ENCODE peak calls at places on chromosomes 5 and 9, in six cellular contexts. One of them, this sample, is unnamed.

GRCh38 chr5:130871346-130872086 is 293.5 kb downstream of the HINT1 start:
- DNase-seq in A549: peak
- DNase-seq in endothelial cell of umbilical vein: peak
- DNase-seq in HepG2: peak
- DNase-seq in K562: peak
- DNase-seq in GM12878: no peak
- DNase-seq in this sample: peak

GRCh38 chr9:108047264-108047663 is 557.7 kb upstream of the KLF4 start:
- DNase-seq in HepG2: no peak
- DNase-seq in A549: no peak
- DNase-seq in endothelial cell of umbilical vein: no peak
- DNase-seq in K562: no peak
- DNase-seq in GM12878: no peak
- DNase-seq in this sample: no peak

GRCh38 chr5:81134066-81134465 is 99.1 kb upstream of the CKMT2 start:
- DNase-seq in GM12878: no peak
- DNase-seq in A549: no peak
- DNase-seq in HepG2: no peak
- DNase-seq in endothelial cell of umbilical vein: no peak
- DNase-seq in K562: no peak
- DNase-seq in this sample: no peak

GRCh38 chr5:71924325-71924724 is 182.9 kb upstream of the MAP1B start:
- DNase-seq in HepG2: no peak
- DNase-seq in A549: no peak
- DNase-seq in GM12878: no peak
- DNase-seq in endothelial cell of umbilical vein: no peak
- DNase-seq in K562: no peak
- DNase-seq in this sample: no peak

GRCh38 chr9:76297721-76298239 is 96.4 kb downstream of the RFK start:
- DNase-seq in K562: no peak
- DNase-seq in GM12878: no peak
- DNase-seq in A549: no peak
- DNase-seq in endothelial cell of umbilical vein: no peak
- DNase-seq in HepG2: no peak
- DNase-seq in this sample: peak

GRCh38 chr5:41009228-41009627 is 61.9 kb downstream of the MROH2B start:
- DNase-seq in A549: peak
- DNase-seq in HepG2: peak
- DNase-seq in K562: no peak
- DNase-seq in endothelial cell of umbilical vein: peak
- DNase-seq in GM12878: no peak
- DNase-seq in this sample: no peak

GRCh38 chr5:44388504-44389409 is 463 bp downstream of the FGF10 start:
- DNase-seq in A549: no peak
- DNase-seq in endothelial cell of umbilical vein: peak
- DNase-seq in GM12878: no peak
- DNase-seq in HepG2: no peak
- DNase-seq in K562: no peak
- DNase-seq in this sample: no peak

GRCh38 chr9:6782378-6782777 is 24.6 kb downstream of the KDM4C start:
- DNase-seq in endothelial cell of umbilical vein: no peak
- DNase-seq in GM12878: no peak
- DNase-seq in A549: no peak
- DNase-seq in K562: no peak
- DNase-seq in HepG2: no peak
- DNase-seq in this sample: no peak

GRCh38 chr9:87498046-87498815 is 564 bp downstream of the DAPK1 start:
- DNase-seq in A549: peak
- DNase-seq in GM12878: no peak
- DNase-seq in K562: peak
- DNase-seq in HepG2: peak
- DNase-seq in endothelial cell of umbilical vein: peak
- DNase-seq in this sample: no peak

GRCh38 chr5:128903550-128903949 is 61.7 kb upstream of the SLC27A6 start:
- DNase-seq in HepG2: no peak
- DNase-seq in K562: no peak
- DNase-seq in GM12878: no peak
- DNase-seq in endothelial cell of umbilical vein: no peak
- DNase-seq in A549: no peak
- DNase-seq in this sample: no peak

GRCh38 chr9:94156549-94157407 is 72.5 kb downstream of the PTPDC1 start:
- DNase-seq in HepG2: peak
- DNase-seq in A549: peak
- DNase-seq in K562: peak
- DNase-seq in endothelial cell of umbilical vein: peak
- DNase-seq in GM12878: no peak
- DNase-seq in this sample: peak

GRCh38 chr9:123834218-123834906 is 95.6 kb downstream of the DENND1A start:
- DNase-seq in A549: no peak
- DNase-seq in endothelial cell of umbilical vein: no peak
- DNase-seq in GM12878: no peak
- DNase-seq in K562: peak
- DNase-seq in HepG2: no peak
- DNase-seq in this sample: peak

GRCh38 chr5:157384971-157385709 is 74.9 kb upstream of the NIPAL4 start:
- DNase-seq in K562: no peak
- DNase-seq in HepG2: no peak
- DNase-seq in GM12878: no peak
- DNase-seq in A549: peak
- DNase-seq in endothelial cell of umbilical vein: peak
- DNase-seq in this sample: no peak

GRCh38 chr9:120532475-120532874 is 47.5 kb downstream of the CDK5RAP2 start:
- DNase-seq in A549: peak
- DNase-seq in GM12878: no peak
- DNase-seq in K562: no peak
- DNase-seq in HepG2: no peak
- DNase-seq in endothelial cell of umbilical vein: no peak
- DNase-seq in this sample: no peak

GRCh38 chr5:172771439-172772111 is 580 bp upstream of the DUSP1 start:
- DNase-seq in A549: no peak
- DNase-seq in K562: no peak
- DNase-seq in GM12878: no peak
- DNase-seq in HepG2: no peak
- DNase-seq in endothelial cell of umbilical vein: no peak
- DNase-seq in this sample: peak

GRCh38 chr5:4942831-4943178 is 197.3 kb upstream of the ADAMTS16 start:
- DNase-seq in endothelial cell of umbilical vein: no peak
- DNase-seq in HepG2: no peak
- DNase-seq in A549: no peak
- DNase-seq in K562: no peak
- DNase-seq in GM12878: no peak
- DNase-seq in this sample: no peak

GRCh38 chr5:174425271-174425963 is 299.0 kb upstream of the MSX2 start:
- DNase-seq in A549: no peak
- DNase-seq in endothelial cell of umbilical vein: no peak
- DNase-seq in GM12878: no peak
- DNase-seq in K562: no peak
- DNase-seq in HepG2: no peak
- DNase-seq in this sample: no peak

GRCh38 chr5:94403483-94403882 is 214.9 kb downstream of the KIAA0825 start:
- DNase-seq in endothelial cell of umbilical vein: no peak
- DNase-seq in GM12878: no peak
- DNase-seq in HepG2: no peak
- DNase-seq in A549: no peak
- DNase-seq in K562: no peak
- DNase-seq in this sample: no peak

GRCh38 chr5:88883059-88883565 is at the start of gene MEF2C:
- DNase-seq in K562: peak
- DNase-seq in A549: no peak
- DNase-seq in endothelial cell of umbilical vein: peak
- DNase-seq in GM12878: no peak
- DNase-seq in HepG2: no peak
- DNase-seq in this sample: peak

GRCh38 chr5:42547894-42548293 is 124.7 kb downstream of the GHR start:
- DNase-seq in HepG2: no peak
- DNase-seq in endothelial cell of umbilical vein: no peak
- DNase-seq in K562: no peak
- DNase-seq in GM12878: no peak
- DNase-seq in A549: no peak
- DNase-seq in this sample: no peak

GRCh38 chr9:35287986-35288515 is 126.2 kb downstream of the UNC13B start:
- DNase-seq in endothelial cell of umbilical vein: peak
- DNase-seq in A549: no peak
- DNase-seq in K562: no peak
- DNase-seq in GM12878: no peak
- DNase-seq in HepG2: no peak
- DNase-seq in this sample: no peak

GRCh38 chr5:89498699-89499098 is 615.7 kb upstream of the MEF2C start:
- DNase-seq in K562: no peak
- DNase-seq in HepG2: no peak
- DNase-seq in endothelial cell of umbilical vein: no peak
- DNase-seq in GM12878: no peak
- DNase-seq in A549: no peak
- DNase-seq in this sample: no peak

GRCh38 chr5:155871623-155872022 is 455.3 kb upstream of the SGCD start:
- DNase-seq in A549: no peak
- DNase-seq in K562: no peak
- DNase-seq in GM12878: no peak
- DNase-seq in endothelial cell of umbilical vein: no peak
- DNase-seq in HepG2: no peak
- DNase-seq in this sample: no peak

GRCh38 chr9:97831843-97832636 is 21.0 kb upstream of the FOXE1 start:
- DNase-seq in K562: no peak
- DNase-seq in A549: no peak
- DNase-seq in endothelial cell of umbilical vein: no peak
- DNase-seq in HepG2: no peak
- DNase-seq in GM12878: no peak
- DNase-seq in this sample: peak

GRCh38 chr5:150627731-150628545 is 12.5 kb upstream of the SYNPO start:
- DNase-seq in endothelial cell of umbilical vein: no peak
- DNase-seq in HepG2: no peak
- DNase-seq in A549: no peak
- DNase-seq in GM12878: no peak
- DNase-seq in K562: no peak
- DNase-seq in this sample: peak

GRCh38 chr9:1216532-1216931 is 166.4 kb downstream of the DMRT2 start:
- DNase-seq in K562: no peak
- DNase-seq in GM12878: no peak
- DNase-seq in HepG2: no peak
- DNase-seq in A549: no peak
- DNase-seq in endothelial cell of umbilical vein: no peak
- DNase-seq in this sample: no peak
- H3K4me3 ChIP-seq in K562: no peak
- H3K4me3 ChIP-seq in GM12878: no peak
- H3K4me3 ChIP-seq in HepG2: no peak
- H3K4me3 ChIP-seq in A549: no peak
- H3K4me3 ChIP-seq in endothelial cell of umbilical vein: no peak
- H3K4me3 ChIP-seq in this sample: no peak

GRCh38 chr9:135989722-135990467 is 28.7 kb upstream of the UBAC1 start:
- DNase-seq in endothelial cell of umbilical vein: no peak
- DNase-seq in K562: no peak
- DNase-seq in A549: no peak
- DNase-seq in GM12878: no peak
- DNase-seq in HepG2: no peak
- DNase-seq in this sample: peak
- TF ChIP-seq MAX in endothelial cell of umbilical vein: no peak
- TF ChIP-seq MAX in K562: no peak
- TF ChIP-seq MAX in A549: no peak
- TF ChIP-seq MAX in GM12878: no peak
- TF ChIP-seq MAX in HepG2: no peak
- TF ChIP-seq MAX in this sample: no peak

GRCh38 chr5:74497706-74498105 is 142.8 kb downstream of the ENC1 start:
- DNase-seq in endothelial cell of umbilical vein: peak
- DNase-seq in A549: no peak
- DNase-seq in GM12878: no peak
- DNase-seq in K562: no peak
- DNase-seq in HepG2: no peak
- DNase-seq in this sample: no peak

GRCh38 chr5:74499236-74499635 is 141.3 kb downstream of the ENC1 start:
- DNase-seq in K562: no peak
- DNase-seq in HepG2: peak
- DNase-seq in A549: no peak
- DNase-seq in endothelial cell of umbilical vein: no peak
- DNase-seq in GM12878: no peak
- DNase-seq in this sample: no peak

GRCh38 chr5:74502479-74502950 is 138.0 kb downstream of the ENC1 start:
- DNase-seq in HepG2: peak
- DNase-seq in A549: no peak
- DNase-seq in K562: no peak
- DNase-seq in endothelial cell of umbilical vein: peak
- DNase-seq in GM12878: no peak
- DNase-seq in this sample: no peak

GRCh38 chr5:74501674-74502478 is 138.7 kb downstream of the ENC1 start:
- DNase-seq in HepG2: no peak
- DNase-seq in A549: no peak
- DNase-seq in GM12878: no peak
- DNase-seq in K562: no peak
- DNase-seq in endothelial cell of umbilical vein: no peak
- DNase-seq in this sample: no peak

DNA sequence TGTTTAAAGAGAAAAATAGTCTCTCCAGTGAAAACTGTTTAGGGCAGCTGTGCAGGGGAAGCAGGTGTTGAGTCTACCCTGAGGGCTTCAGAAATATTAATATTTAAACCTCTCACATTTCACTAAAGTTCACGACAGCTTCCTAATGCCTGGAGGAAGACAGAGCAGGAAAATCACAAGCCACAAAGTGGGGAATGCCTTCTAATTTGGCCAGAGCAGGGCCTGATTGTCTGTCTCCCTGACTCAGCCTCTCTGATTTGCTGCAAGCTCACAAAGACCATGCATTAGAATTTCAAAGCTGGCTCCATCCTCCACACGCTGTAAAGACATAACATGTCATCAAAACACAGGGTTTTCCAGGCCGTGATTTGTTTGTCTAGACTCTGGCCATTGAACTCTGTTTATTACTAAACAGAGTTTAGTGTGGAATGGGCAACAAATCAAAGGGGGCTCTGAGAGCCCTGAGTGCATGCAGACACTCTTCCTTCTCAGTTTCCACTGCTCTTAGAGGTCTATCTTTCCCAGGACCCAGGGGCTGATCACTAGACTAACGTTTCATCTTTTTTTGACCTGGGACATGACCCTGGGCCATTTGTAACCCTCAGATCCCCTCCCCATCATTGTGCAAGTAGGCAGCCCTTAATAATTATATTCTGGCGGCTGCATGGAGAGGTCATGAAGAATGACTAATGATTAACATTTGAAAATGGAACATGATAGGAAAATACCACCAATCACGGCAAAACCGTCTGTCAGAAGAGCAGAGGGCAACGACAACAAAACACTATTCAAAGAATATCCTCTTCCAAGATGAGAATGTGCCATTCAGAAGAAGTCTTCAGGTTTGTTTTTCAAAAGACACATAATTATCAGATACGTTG is 140.3 kb downstream of the ENC1 start:
- DNase-seq in endothelial cell of umbilical vein: no peak
- DNase-seq in GM12878: no peak
- DNase-seq in HepG2: peak
- DNase-seq in A549: no peak
- DNase-seq in K562: no peak
- DNase-seq in this sample: no peak
- TF ChIP-seq MYC in endothelial cell of umbilical vein: no peak
- TF ChIP-seq MYC in GM12878: no peak
- TF ChIP-seq MYC in HepG2: no peak
- TF ChIP-seq MYC in A549: no peak
- TF ChIP-seq MYC in K562: no peak
- TF ChIP-seq MYC in this sample: no peak

DNA sequence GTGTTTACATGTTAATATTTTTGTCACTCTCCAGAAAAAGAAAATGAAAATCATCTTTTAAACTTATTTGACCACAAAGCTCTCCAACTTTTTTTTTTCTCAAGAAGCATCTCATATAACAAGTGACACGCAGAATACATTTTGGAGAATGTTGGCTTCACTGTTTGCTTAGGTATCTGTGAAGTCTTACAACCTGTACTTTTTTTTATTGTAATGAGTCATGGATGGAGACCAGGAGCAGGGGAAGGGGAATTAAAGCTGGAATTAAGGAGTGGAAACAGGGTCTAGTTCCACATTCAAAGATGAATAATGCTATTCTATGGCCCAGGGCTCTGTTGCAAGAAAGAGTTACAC is 211.9 kb downstream of the MAN2A1 start:
- DNase-seq in A549: no peak
- DNase-seq in endothelial cell of umbilical vein: no peak
- DNase-seq in HepG2: no peak
- DNase-seq in K562: no peak
- DNase-seq in GM12878: no peak
- DNase-seq in this sample: no peak
- H3K4me3 ChIP-seq in A549: no peak
- H3K4me3 ChIP-seq in endothelial cell of umbilical vein: no peak
- H3K4me3 ChIP-seq in HepG2: no peak
- H3K4me3 ChIP-seq in K562: no peak
- H3K4me3 ChIP-seq in GM12878: no peak
- H3K4me3 ChIP-seq in this sample: no peak